ENCODE peak calls at places on chromosomes 3 and 15, in four cellular contexts. One of them, this sample, is unnamed.

GRCh38 chr3:53195602-53196574 is 34.9 kb downstream of the PRKCD start:
- DNase-seq in HepG2: no peak
- DNase-seq in sigmoid colon: no peak
- DNase-seq in stomach: peak
- DNase-seq in this sample: peak

GRCh38 chr3:12553921-12554391 is 2.9 kb upstream of the MKRN2 start:
- DNase-seq in HepG2: no peak
- DNase-seq in sigmoid colon: no peak
- DNase-seq in stomach: no peak
- DNase-seq in this sample: peak

GRCh38 chr3:24232784-24233183 is 261.9 kb downstream of the THRB start:
- DNase-seq in HepG2: no peak
- DNase-seq in sigmoid colon: no peak
- DNase-seq in stomach: no peak
- DNase-seq in this sample: no peak

GRCh38 chr3:126129408-126129891 is 45.5 kb upstream of the SLC41A3 start:
- DNase-seq in HepG2: no peak
- DNase-seq in sigmoid colon: peak
- DNase-seq in stomach: peak
- DNase-seq in this sample: peak

GRCh38 chr3:108322352-108322751 is 26.0 kb downstream of the HHLA2 start:
- DNase-seq in HepG2: no peak
- DNase-seq in sigmoid colon: no peak
- DNase-seq in stomach: no peak
- DNase-seq in this sample: no peak

GRCh38 chr15:59296181-59296617 is 76.5 kb downstream of the MYO1E start:
- DNase-seq in HepG2: no peak
- DNase-seq in sigmoid colon: no peak
- DNase-seq in stomach: no peak
- DNase-seq in this sample: no peak

GRCh38 chr3:155661730-155662129 is 83.1 kb downstream of the PLCH1 start:
- DNase-seq in HepG2: no peak
- DNase-seq in sigmoid colon: no peak
- DNase-seq in stomach: no peak
- DNase-seq in this sample: no peak

GRCh38 chr15:60594071-60594470 is 115.1 kb upstream of the ICE2 start:
- DNase-seq in HepG2: no peak
- DNase-seq in sigmoid colon: no peak
- DNase-seq in stomach: no peak
- DNase-seq in this sample: no peak

GRCh38 chr3:126671521-126671920 is 16.6 kb upstream of the TXNRD3 start:
- DNase-seq in HepG2: no peak
- DNase-seq in sigmoid colon: no peak
- DNase-seq in stomach: no peak
- DNase-seq in this sample: no peak

GRCh38 chr15:51076898-51077564 is 17.7 kb downstream of the TNFAIP8L3 start:
- DNase-seq in HepG2: no peak
- DNase-seq in sigmoid colon: peak
- DNase-seq in stomach: peak
- DNase-seq in this sample: peak

GRCh38 chr3:53570709-53571108 is 76.3 kb downstream of the CACNA1D start:
- DNase-seq in HepG2: no peak
- DNase-seq in sigmoid colon: no peak
- DNase-seq in stomach: peak
- DNase-seq in this sample: no peak

GRCh38 chr15:78985859-78986470 is 41.1 kb upstream of the CTSH start:
- DNase-seq in HepG2: no peak
- DNase-seq in sigmoid colon: no peak
- DNase-seq in stomach: no peak
- DNase-seq in this sample: no peak

GRCh38 chr15:78987891-78988360 is 43.1 kb upstream of the CTSH start:
- DNase-seq in HepG2: no peak
- DNase-seq in sigmoid colon: no peak
- DNase-seq in stomach: no peak
- DNase-seq in this sample: no peak

GRCh38 chr15:78990278-78990677 is 45.4 kb upstream of the CTSH start:
- DNase-seq in HepG2: no peak
- DNase-seq in sigmoid colon: no peak
- DNase-seq in stomach: no peak
- DNase-seq in this sample: no peak

GRCh38 chr15:78989701-78990248 is 44.9 kb upstream of the CTSH start:
- DNase-seq in HepG2: no peak
- DNase-seq in sigmoid colon: no peak
- DNase-seq in stomach: no peak
- DNase-seq in this sample: no peak

GRCh38 chr15:78988361-78988911 is 43.6 kb upstream of the CTSH start:
- DNase-seq in HepG2: peak
- DNase-seq in sigmoid colon: peak
- DNase-seq in stomach: peak
- DNase-seq in this sample: peak
- TF ChIP-seq EP300 in HepG2: peak
- TF ChIP-seq EP300 in sigmoid colon: no peak
- TF ChIP-seq EP300 in stomach: no peak
- TF ChIP-seq EP300 in this sample: no peak

GRCh38 chr3:101144080-101144479 is 150.9 kb upstream of the ABI3BP start:
- DNase-seq in HepG2: no peak
- DNase-seq in sigmoid colon: no peak
- DNase-seq in stomach: no peak
- DNase-seq in this sample: no peak

GRCh38 chr3:101150504-101150903 is 157.3 kb upstream of the ABI3BP start:
- DNase-seq in HepG2: no peak
- DNase-seq in sigmoid colon: no peak
- DNase-seq in stomach: no peak
- DNase-seq in this sample: no peak

GRCh38 chr3:101149707-101150106 is 156.5 kb upstream of the ABI3BP start:
- DNase-seq in HepG2: no peak
- DNase-seq in sigmoid colon: no peak
- DNase-seq in stomach: no peak
- DNase-seq in this sample: no peak

GRCh38 chr3:101148001-101148400 is 154.8 kb upstream of the ABI3BP start:
- DNase-seq in HepG2: no peak
- DNase-seq in sigmoid colon: no peak
- DNase-seq in stomach: no peak
- DNase-seq in this sample: no peak

GRCh38 chr3:101146946-101147345 is 153.7 kb upstream of the ABI3BP start:
- DNase-seq in HepG2: no peak
- DNase-seq in sigmoid colon: no peak
- DNase-seq in stomach: no peak
- DNase-seq in this sample: no peak
- TF ChIP-seq EP300 in HepG2: no peak
- TF ChIP-seq EP300 in sigmoid colon: no peak
- TF ChIP-seq EP300 in stomach: no peak
- TF ChIP-seq EP300 in this sample: no peak

DNA sequence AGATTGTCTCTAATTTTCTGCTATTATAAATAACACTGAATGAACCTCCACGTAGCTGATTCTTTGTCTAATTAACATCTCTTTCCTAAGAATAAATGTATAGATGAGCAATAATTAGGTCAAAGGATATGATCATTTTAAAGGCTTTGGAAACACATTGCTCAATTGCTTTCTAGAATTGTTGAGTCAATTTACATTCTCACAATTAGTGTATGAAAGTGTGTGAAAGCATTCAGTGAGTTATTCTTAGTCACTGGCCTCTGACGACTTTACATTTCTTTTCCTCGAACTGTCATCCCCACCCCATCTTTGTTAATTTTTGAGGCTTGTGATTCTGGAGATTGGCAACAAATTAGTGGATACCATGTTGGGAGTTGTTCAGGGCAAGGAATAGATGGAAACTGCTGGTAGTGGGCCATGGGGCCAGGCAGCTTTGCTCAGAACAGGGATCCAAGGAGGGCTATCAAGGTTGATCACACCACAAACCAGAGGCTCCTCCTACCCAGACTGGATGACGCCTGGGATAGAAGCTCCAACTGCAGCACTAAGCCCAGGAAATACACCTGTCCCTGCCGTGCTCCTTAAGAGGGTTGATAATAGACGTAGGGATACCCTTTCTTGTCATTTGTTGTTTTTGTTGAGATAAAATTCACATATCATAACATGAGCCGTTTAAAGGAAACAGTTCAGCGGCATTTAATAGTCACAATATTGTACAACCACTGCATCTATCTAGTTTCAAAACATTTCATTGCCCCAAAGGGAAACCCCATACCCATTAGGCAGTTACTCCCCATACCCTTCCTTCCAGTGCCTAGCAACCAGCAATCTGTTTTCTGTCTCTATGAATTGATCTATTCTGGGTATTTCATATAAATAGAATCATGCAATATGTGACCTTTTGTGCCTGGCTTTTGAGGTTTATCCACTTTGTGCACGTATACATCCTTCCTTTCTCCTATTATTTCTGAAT is 27.9 kb downstream of the EIF1B start:
- DNase-seq in HepG2: no peak
- DNase-seq in sigmoid colon: no peak
- DNase-seq in stomach: no peak
- DNase-seq in this sample: no peak
- TF ChIP-seq EP300 in HepG2: no peak
- TF ChIP-seq EP300 in sigmoid colon: no peak
- TF ChIP-seq EP300 in stomach: no peak
- TF ChIP-seq EP300 in this sample: no peak

DNA sequence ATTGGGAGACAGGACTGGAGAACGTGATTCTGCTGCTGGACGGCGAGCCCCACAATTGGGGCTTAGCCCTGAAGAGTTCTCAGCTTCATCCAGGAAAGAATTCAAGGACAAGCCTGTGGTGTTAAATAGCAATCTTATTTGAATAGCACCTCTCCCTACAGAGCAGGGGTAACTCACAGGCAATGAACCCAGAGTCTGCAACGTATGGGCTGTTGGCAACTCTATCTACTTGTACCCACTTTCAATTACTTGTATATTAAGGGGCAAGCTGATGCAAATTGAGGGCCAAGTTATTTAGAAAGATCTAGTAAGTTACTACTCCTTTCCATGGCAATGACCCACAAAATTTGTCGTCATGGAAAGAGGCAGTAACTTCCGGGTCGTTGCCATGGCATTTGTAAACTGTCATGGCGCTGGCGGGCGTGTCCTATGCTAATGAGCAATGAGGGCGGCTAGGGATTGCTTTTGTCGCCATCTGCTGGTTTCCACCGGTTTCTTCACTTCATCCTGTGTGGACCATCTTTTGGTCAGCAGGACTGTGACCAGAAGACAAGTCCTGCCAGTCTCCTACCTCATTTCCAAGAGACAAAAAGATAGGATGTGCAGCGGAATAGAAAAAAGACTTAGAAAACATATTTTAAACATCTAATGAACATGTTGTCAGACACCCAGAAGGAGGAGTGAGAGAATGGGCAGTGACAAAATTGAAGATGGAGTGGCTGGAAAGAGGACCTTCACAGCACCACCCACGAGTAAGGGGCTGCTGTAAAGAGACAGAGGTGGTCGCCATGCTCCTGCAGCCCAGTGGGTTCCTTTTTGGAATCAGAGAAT is 45.8 kb upstream of the SH3BP5 start:
- DNase-seq in HepG2: peak
- DNase-seq in sigmoid colon: peak
- DNase-seq in stomach: peak
- DNase-seq in this sample: peak
- TF ChIP-seq EP300 in HepG2: no peak
- TF ChIP-seq EP300 in sigmoid colon: no peak
- TF ChIP-seq EP300 in stomach: no peak
- TF ChIP-seq EP300 in this sample: peak

GRCh38 chr3:138877246-138877645 is 42.5 kb upstream of the PIK3CB start:
- DNase-seq in HepG2: no peak
- DNase-seq in sigmoid colon: no peak
- DNase-seq in stomach: no peak
- DNase-seq in this sample: no peak
- TF ChIP-seq EP300 in HepG2: no peak
- TF ChIP-seq EP300 in sigmoid colon: no peak
- TF ChIP-seq EP300 in stomach: no peak
- TF ChIP-seq EP300 in this sample: no peak

GRCh38 chr15:71701808-71702207 is 108.5 kb upstream of the NR2E3 start:
- DNase-seq in HepG2: no peak
- DNase-seq in sigmoid colon: no peak
- DNase-seq in stomach: no peak
- DNase-seq in this sample: no peak
- TF ChIP-seq EP300 in HepG2: no peak
- TF ChIP-seq EP300 in sigmoid colon: no peak
- TF ChIP-seq EP300 in stomach: no peak
- TF ChIP-seq EP300 in this sample: no peak

GRCh38 chr3:172562881-172563835 is 39.9 kb upstream of the TNFSF10 start:
- DNase-seq in HepG2: peak
- DNase-seq in sigmoid colon: peak
- DNase-seq in stomach: no peak
- DNase-seq in this sample: peak
- TF ChIP-seq EP300 in HepG2: no peak
- TF ChIP-seq EP300 in sigmoid colon: no peak
- TF ChIP-seq EP300 in stomach: no peak
- TF ChIP-seq EP300 in this sample: peak

GRCh38 chr3:194148383-194148782 is 12.4 kb downstream of the HES1 start:
- DNase-seq in HepG2: no peak
- DNase-seq in sigmoid colon: no peak
- DNase-seq in stomach: peak
- DNase-seq in this sample: peak

GRCh38 chr3:194145702-194146101 is 9.8 kb downstream of the HES1 start:
- DNase-seq in HepG2: no peak
- DNase-seq in sigmoid colon: no peak
- DNase-seq in stomach: no peak
- DNase-seq in this sample: no peak

GRCh38 chr3:194154346-194154745 is 18.4 kb downstream of the HES1 start:
- DNase-seq in HepG2: no peak
- DNase-seq in sigmoid colon: no peak
- DNase-seq in stomach: no peak
- DNase-seq in this sample: no peak

GRCh38 chr3:194147679-194148078 is 11.7 kb downstream of the HES1 start:
- DNase-seq in HepG2: no peak
- DNase-seq in sigmoid colon: no peak
- DNase-seq in stomach: no peak
- DNase-seq in this sample: no peak

GRCh38 chr3:194150252-194150934 is 14.4 kb downstream of the HES1 start:
- DNase-seq in HepG2: no peak
- DNase-seq in sigmoid colon: no peak
- DNase-seq in stomach: no peak
- DNase-seq in this sample: no peak
- TF ChIP-seq EP300 in HepG2: no peak
- TF ChIP-seq EP300 in sigmoid colon: no peak
- TF ChIP-seq EP300 in stomach: no peak
- TF ChIP-seq EP300 in this sample: no peak

GRCh38 chr3:113275876-113276580 is 64.7 kb downstream of the BOC start:
- DNase-seq in HepG2: peak
- DNase-seq in sigmoid colon: peak
- DNase-seq in stomach: no peak
- DNase-seq in this sample: peak
- TF ChIP-seq EP300 in HepG2: no peak
- TF ChIP-seq EP300 in sigmoid colon: no peak
- TF ChIP-seq EP300 in stomach: no peak
- TF ChIP-seq EP300 in this sample: no peak

This sample was measured in ovary.